ENCODE peak calls at places on chromosomes 4 and X, in seven cellular contexts. One of them, this sample, is unnamed.

GRCh38 chrX:11758400-11759171 is 549 bp downstream of the MSL3 start:
- DNase-seq in breast epithelium: peak
- DNase-seq in GM23248: peak
- DNase-seq in lower lobe of right lung: peak
- DNase-seq in H1: no peak
- DNase-seq in kidney glomerular epithelial cell: peak
- DNase-seq in NCI-H1436: peak
- DNase-seq in this sample: peak

GRCh38 chr4:129082302-129082701 is 11.0 kb downstream of the SCLT1 start:
- DNase-seq in breast epithelium: no peak
- DNase-seq in GM23248: no peak
- DNase-seq in lower lobe of right lung: no peak
- DNase-seq in H1: no peak
- DNase-seq in kidney glomerular epithelial cell: no peak
- DNase-seq in NCI-H1436: no peak
- DNase-seq in this sample: no peak

GRCh38 chr4:61373901-61374611 is 173.9 kb downstream of the ADGRL3 start:
- DNase-seq in breast epithelium: no peak
- DNase-seq in GM23248: no peak
- DNase-seq in lower lobe of right lung: no peak
- DNase-seq in H1: no peak
- DNase-seq in kidney glomerular epithelial cell: peak
- DNase-seq in NCI-H1436: no peak
- DNase-seq in this sample: no peak

GRCh38 chr4:4329496-4329895 is 39.4 kb downstream of the ZBTB49 start:
- DNase-seq in breast epithelium: no peak
- DNase-seq in GM23248: no peak
- DNase-seq in lower lobe of right lung: no peak
- DNase-seq in H1: no peak
- DNase-seq in kidney glomerular epithelial cell: no peak
- DNase-seq in NCI-H1436: no peak
- DNase-seq in this sample: no peak

GRCh38 chr4:40515037-40515397 is 114.6 kb downstream of the RBM47 start:
- DNase-seq in breast epithelium: no peak
- DNase-seq in GM23248: peak
- DNase-seq in lower lobe of right lung: no peak
- DNase-seq in H1: no peak
- DNase-seq in kidney glomerular epithelial cell: peak
- DNase-seq in NCI-H1436: no peak
- DNase-seq in this sample: no peak

GRCh38 chr4:15400911-15401671 is 26.7 kb upstream of the C1QTNF7 start:
- DNase-seq in breast epithelium: peak
- DNase-seq in GM23248: peak
- DNase-seq in lower lobe of right lung: peak
- DNase-seq in H1: no peak
- DNase-seq in kidney glomerular epithelial cell: peak
- DNase-seq in NCI-H1436: no peak
- DNase-seq in this sample: peak

GRCh38 chrX:109742722-109743121 is 9.7 kb upstream of the ACSL4 start:
- DNase-seq in breast epithelium: no peak
- DNase-seq in GM23248: no peak
- DNase-seq in lower lobe of right lung: no peak
- DNase-seq in H1: no peak
- DNase-seq in kidney glomerular epithelial cell: no peak
- DNase-seq in NCI-H1436: no peak
- DNase-seq in this sample: no peak

GRCh38 chr4:122150896-122151295 is 1.2 kb upstream of the BLTP1 start:
- DNase-seq in breast epithelium: no peak
- DNase-seq in GM23248: no peak
- DNase-seq in lower lobe of right lung: no peak
- DNase-seq in H1: no peak
- DNase-seq in kidney glomerular epithelial cell: no peak
- DNase-seq in NCI-H1436: no peak
- DNase-seq in this sample: no peak

GRCh38 chrX:108772549-108772948 is 36.2 kb upstream of the IRS4 start:
- DNase-seq in breast epithelium: no peak
- DNase-seq in GM23248: no peak
- DNase-seq in lower lobe of right lung: no peak
- DNase-seq in H1: no peak
- DNase-seq in kidney glomerular epithelial cell: no peak
- DNase-seq in NCI-H1436: no peak
- DNase-seq in this sample: no peak

GRCh38 chrX:9626379-9626778 is 139.3 kb downstream of the GPR143 start:
- DNase-seq in breast epithelium: no peak
- DNase-seq in GM23248: no peak
- DNase-seq in lower lobe of right lung: no peak
- DNase-seq in H1: no peak
- DNase-seq in kidney glomerular epithelial cell: no peak
- DNase-seq in NCI-H1436: no peak
- DNase-seq in this sample: no peak

GRCh38 chrX:153768311-153769157 is 4.5 kb downstream of the PLXNB3 start:
- DNase-seq in breast epithelium: no peak
- DNase-seq in GM23248: no peak
- DNase-seq in lower lobe of right lung: peak
- DNase-seq in H1: no peak
- DNase-seq in kidney glomerular epithelial cell: no peak
- DNase-seq in NCI-H1436: no peak
- DNase-seq in this sample: no peak

GRCh38 chr4:176469546-176469945 is 149.8 kb downstream of the SPCS3 start:
- DNase-seq in breast epithelium: no peak
- DNase-seq in GM23248: no peak
- DNase-seq in lower lobe of right lung: no peak
- DNase-seq in H1: no peak
- DNase-seq in kidney glomerular epithelial cell: no peak
- DNase-seq in NCI-H1436: no peak
- DNase-seq in this sample: no peak

GRCh38 chrX:129347291-129347690 is 176.0 kb downstream of the SMARCA1 start:
- DNase-seq in breast epithelium: no peak
- DNase-seq in GM23248: no peak
- DNase-seq in lower lobe of right lung: no peak
- DNase-seq in H1: peak
- DNase-seq in kidney glomerular epithelial cell: no peak
- DNase-seq in NCI-H1436: no peak
- DNase-seq in this sample: no peak

GRCh38 chrX:95889279-95889678 is 795.4 kb upstream of the DIAPH2 start:
- DNase-seq in breast epithelium: no peak
- DNase-seq in GM23248: no peak
- DNase-seq in lower lobe of right lung: no peak
- DNase-seq in H1: no peak
- DNase-seq in kidney glomerular epithelial cell: no peak
- DNase-seq in NCI-H1436: no peak
- DNase-seq in this sample: no peak

GRCh38 chr4:22462693-22463092 is 53.2 kb downstream of the ADGRA3 start:
- DNase-seq in breast epithelium: no peak
- DNase-seq in GM23248: no peak
- DNase-seq in lower lobe of right lung: no peak
- DNase-seq in H1: no peak
- DNase-seq in kidney glomerular epithelial cell: no peak
- DNase-seq in NCI-H1436: no peak
- DNase-seq in this sample: peak

This sample was measured in Right ventricle myocardium inferior.